ENCODE peak calls at places on chromosomes 11 and 22, in ten cellular contexts. One of them, this sample, is unnamed.

GRCh38 chr11:69172674-69173073 is 16.9 kb downstream of the SMIM38 start:
- DNase-seq in ovary: no peak
- DNase-seq in A673: peak
- DNase-seq in sigmoid colon: no peak
- DNase-seq in brain microvascular endothelial cell: peak
- DNase-seq in colonic mucosa: no peak
- DNase-seq in mesendoderm: peak
- DNase-seq in heart left ventricle: no peak
- DNase-seq in psoas muscle: no peak
- DNase-seq in body of pancreas: no peak
- DNase-seq in this sample: no peak

GRCh38 chr22:42315392-42315756 is 44.9 kb upstream of the TCF20 start:
- DNase-seq in ovary: no peak
- DNase-seq in A673: no peak
- DNase-seq in sigmoid colon: no peak
- DNase-seq in brain microvascular endothelial cell: no peak
- DNase-seq in colonic mucosa: peak
- DNase-seq in mesendoderm: no peak
- DNase-seq in heart left ventricle: no peak
- DNase-seq in psoas muscle: no peak
- DNase-seq in body of pancreas: no peak
- DNase-seq in this sample: no peak

GRCh38 chr11:133149698-133150097 is 382.6 kb downstream of the OPCML start:
- DNase-seq in ovary: no peak
- DNase-seq in A673: no peak
- DNase-seq in sigmoid colon: no peak
- DNase-seq in brain microvascular endothelial cell: no peak
- DNase-seq in colonic mucosa: no peak
- DNase-seq in mesendoderm: peak
- DNase-seq in heart left ventricle: no peak
- DNase-seq in psoas muscle: no peak
- DNase-seq in body of pancreas: no peak
- DNase-seq in this sample: no peak

GRCh38 chr11:61027141-61027840 is 55.8 kb downstream of the CD6 start:
- DNase-seq in ovary: no peak
- DNase-seq in A673: no peak
- DNase-seq in sigmoid colon: peak
- DNase-seq in brain microvascular endothelial cell: no peak
- DNase-seq in colonic mucosa: no peak
- DNase-seq in mesendoderm: no peak
- DNase-seq in heart left ventricle: no peak
- DNase-seq in psoas muscle: no peak
- DNase-seq in body of pancreas: no peak
- DNase-seq in this sample: no peak

GRCh38 chr22:34950480-34950879 is 115.5 kb upstream of the ISX start:
- DNase-seq in ovary: no peak
- DNase-seq in A673: no peak
- DNase-seq in sigmoid colon: no peak
- DNase-seq in brain microvascular endothelial cell: no peak
- DNase-seq in colonic mucosa: no peak
- DNase-seq in mesendoderm: peak
- DNase-seq in heart left ventricle: no peak
- DNase-seq in psoas muscle: no peak
- DNase-seq in body of pancreas: no peak
- DNase-seq in this sample: no peak

GRCh38 chr11:132335311-132335710 is 964.9 kb downstream of the NTM start:
- DNase-seq in ovary: no peak
- DNase-seq in A673: no peak
- DNase-seq in sigmoid colon: no peak
- DNase-seq in brain microvascular endothelial cell: no peak
- DNase-seq in colonic mucosa: no peak
- DNase-seq in mesendoderm: no peak
- DNase-seq in heart left ventricle: no peak
- DNase-seq in psoas muscle: no peak
- DNase-seq in body of pancreas: no peak
- DNase-seq in this sample: no peak

GRCh38 chr22:31944700-31945477 is 554 bp downstream of the YWHAH start:
- DNase-seq in ovary: peak
- DNase-seq in A673: no peak
- DNase-seq in sigmoid colon: peak
- DNase-seq in brain microvascular endothelial cell: no peak
- DNase-seq in colonic mucosa: peak
- DNase-seq in mesendoderm: peak
- DNase-seq in heart left ventricle: peak
- DNase-seq in psoas muscle: peak
- DNase-seq in body of pancreas: peak
- DNase-seq in this sample: peak

GRCh38 chr22:21916309-21916918 is 36.2 kb downstream of the PPM1F start:
- DNase-seq in ovary: no peak
- DNase-seq in A673: peak
- DNase-seq in sigmoid colon: no peak
- DNase-seq in brain microvascular endothelial cell: no peak
- DNase-seq in colonic mucosa: no peak
- DNase-seq in mesendoderm: no peak
- DNase-seq in heart left ventricle: no peak
- DNase-seq in psoas muscle: no peak
- DNase-seq in body of pancreas: no peak
- DNase-seq in this sample: no peak

GRCh38 chr11:118304227-118304808 is at the start of gene CD3E:
- DNase-seq in ovary: no peak
- DNase-seq in A673: no peak
- DNase-seq in sigmoid colon: no peak
- DNase-seq in brain microvascular endothelial cell: no peak
- DNase-seq in colonic mucosa: no peak
- DNase-seq in mesendoderm: no peak
- DNase-seq in heart left ventricle: no peak
- DNase-seq in psoas muscle: no peak
- DNase-seq in body of pancreas: no peak
- DNase-seq in this sample: no peak

GRCh38 chr22:41245917-41246499 is 5.3 kb upstream of the CHADL start:
- DNase-seq in ovary: no peak
- DNase-seq in A673: no peak
- DNase-seq in sigmoid colon: no peak
- DNase-seq in brain microvascular endothelial cell: no peak
- DNase-seq in colonic mucosa: no peak
- DNase-seq in mesendoderm: peak
- DNase-seq in heart left ventricle: no peak
- DNase-seq in psoas muscle: no peak
- DNase-seq in body of pancreas: no peak
- DNase-seq in this sample: no peak

GRCh38 chr22:19610518-19611253 is 86.5 kb upstream of the CLDN5 start:
- DNase-seq in ovary: no peak
- DNase-seq in A673: no peak
- DNase-seq in sigmoid colon: no peak
- DNase-seq in brain microvascular endothelial cell: no peak
- DNase-seq in colonic mucosa: no peak
- DNase-seq in mesendoderm: no peak
- DNase-seq in heart left ventricle: no peak
- DNase-seq in psoas muscle: no peak
- DNase-seq in body of pancreas: no peak
- DNase-seq in this sample: no peak

GRCh38 chr11:32435511-32435946 is at the start of gene WT1:
- DNase-seq in ovary: peak
- DNase-seq in A673: peak
- DNase-seq in sigmoid colon: no peak
- DNase-seq in brain microvascular endothelial cell: no peak
- DNase-seq in colonic mucosa: no peak
- DNase-seq in mesendoderm: peak
- DNase-seq in heart left ventricle: peak
- DNase-seq in psoas muscle: peak
- DNase-seq in body of pancreas: no peak
- DNase-seq in this sample: no peak

GRCh38 chr11:64742087-64742939 is 1.6 kb downstream of the RASGRP2 start:
- DNase-seq in ovary: no peak
- DNase-seq in A673: no peak
- DNase-seq in sigmoid colon: no peak
- DNase-seq in brain microvascular endothelial cell: no peak
- DNase-seq in colonic mucosa: no peak
- DNase-seq in mesendoderm: peak
- DNase-seq in heart left ventricle: no peak
- DNase-seq in psoas muscle: no peak
- DNase-seq in body of pancreas: no peak
- DNase-seq in this sample: no peak

GRCh38 chr11:95682552-95682951 is 107.0 kb downstream of the FAM76B start:
- DNase-seq in ovary: no peak
- DNase-seq in A673: no peak
- DNase-seq in sigmoid colon: no peak
- DNase-seq in brain microvascular endothelial cell: peak
- DNase-seq in colonic mucosa: no peak
- DNase-seq in mesendoderm: no peak
- DNase-seq in heart left ventricle: peak
- DNase-seq in psoas muscle: no peak
- DNase-seq in body of pancreas: no peak
- DNase-seq in this sample: no peak

GRCh38 chr11:130533113-130533803 is 84.8 kb downstream of the ADAMTS15 start:
- DNase-seq in ovary: no peak
- DNase-seq in A673: peak
- DNase-seq in sigmoid colon: no peak
- DNase-seq in brain microvascular endothelial cell: no peak
- DNase-seq in colonic mucosa: no peak
- DNase-seq in mesendoderm: no peak
- DNase-seq in heart left ventricle: no peak
- DNase-seq in psoas muscle: no peak
- DNase-seq in body of pancreas: no peak
- DNase-seq in this sample: no peak

GRCh38 chr11:1039481-1040427 is 3.2 kb upstream of the MUC6 start:
- DNase-seq in ovary: no peak
- DNase-seq in A673: no peak
- DNase-seq in sigmoid colon: no peak
- DNase-seq in brain microvascular endothelial cell: no peak
- DNase-seq in colonic mucosa: no peak
- DNase-seq in mesendoderm: no peak
- DNase-seq in heart left ventricle: no peak
- DNase-seq in psoas muscle: peak
- DNase-seq in body of pancreas: peak
- DNase-seq in this sample: no peak

GRCh38 chr11:66996609-66997273 is 21.6 kb downstream of the C11orf86 start:
- DNase-seq in ovary: no peak
- DNase-seq in A673: no peak
- DNase-seq in sigmoid colon: no peak
- DNase-seq in brain microvascular endothelial cell: peak
- DNase-seq in colonic mucosa: no peak
- DNase-seq in mesendoderm: peak
- DNase-seq in heart left ventricle: no peak
- DNase-seq in psoas muscle: no peak
- DNase-seq in body of pancreas: no peak
- DNase-seq in this sample: no peak

GRCh38 chr11:67648140-67648795 is 2.3 kb downstream of the ACY3 start:
- DNase-seq in ovary: no peak
- DNase-seq in A673: peak
- DNase-seq in sigmoid colon: no peak
- DNase-seq in brain microvascular endothelial cell: no peak
- DNase-seq in colonic mucosa: no peak
- DNase-seq in mesendoderm: peak
- DNase-seq in heart left ventricle: no peak
- DNase-seq in psoas muscle: no peak
- DNase-seq in body of pancreas: peak
- DNase-seq in this sample: no peak

DNA sequence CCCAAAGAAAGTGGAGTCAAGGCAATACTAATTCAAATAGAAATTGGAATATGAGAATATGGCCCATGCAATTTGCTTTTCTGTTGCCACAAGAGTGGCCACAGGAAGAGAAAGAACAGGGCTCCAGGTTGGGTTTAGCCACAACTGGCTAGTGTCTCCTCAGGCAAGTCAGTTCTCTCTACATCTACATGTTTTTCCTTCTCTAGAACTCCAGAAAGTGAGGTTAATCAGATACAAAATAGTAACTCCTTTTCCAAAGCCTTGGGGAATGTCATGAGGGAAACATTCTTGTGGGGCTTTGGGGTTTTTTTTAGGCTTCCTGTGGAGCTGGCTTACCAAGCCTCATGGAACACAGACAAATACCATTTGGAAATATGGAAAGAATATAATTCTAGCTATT is 161.6 kb downstream of the NAV2 start:
- DNase-seq in ovary: no peak
- DNase-seq in A673: no peak
- DNase-seq in sigmoid colon: no peak
- DNase-seq in brain microvascular endothelial cell: no peak
- DNase-seq in colonic mucosa: no peak
- DNase-seq in mesendoderm: no peak
- DNase-seq in heart left ventricle: no peak
- DNase-seq in psoas muscle: no peak
- DNase-seq in body of pancreas: no peak
- DNase-seq in this sample: no peak
- H3K27ac ChIP-seq in ovary: no peak
- H3K27ac ChIP-seq in A673: no peak
- H3K27ac ChIP-seq in sigmoid colon: no peak
- H3K27ac ChIP-seq in brain microvascular endothelial cell: no peak
- H3K27ac ChIP-seq in colonic mucosa: no peak
- H3K27ac ChIP-seq in mesendoderm: no peak
- H3K27ac ChIP-seq in heart left ventricle: no peak
- H3K27ac ChIP-seq in psoas muscle: no peak
- H3K27ac ChIP-seq in body of pancreas: no peak
- H3K27ac ChIP-seq in this sample: no peak

GRCh38 chr11:122494171-122494570 is 161.4 kb upstream of the UBASH3B start:
- DNase-seq in ovary: no peak
- DNase-seq in A673: no peak
- DNase-seq in sigmoid colon: no peak
- DNase-seq in brain microvascular endothelial cell: no peak
- DNase-seq in colonic mucosa: no peak
- DNase-seq in mesendoderm: no peak
- DNase-seq in heart left ventricle: no peak
- DNase-seq in psoas muscle: no peak
- DNase-seq in body of pancreas: no peak
- DNase-seq in this sample: no peak
- H3K27ac ChIP-seq in ovary: no peak
- H3K27ac ChIP-seq in A673: no peak
- H3K27ac ChIP-seq in sigmoid colon: no peak
- H3K27ac ChIP-seq in brain microvascular endothelial cell: no peak
- H3K27ac ChIP-seq in colonic mucosa: no peak
- H3K27ac ChIP-seq in mesendoderm: no peak
- H3K27ac ChIP-seq in heart left ventricle: no peak
- H3K27ac ChIP-seq in psoas muscle: peak
- H3K27ac ChIP-seq in body of pancreas: no peak
- H3K27ac ChIP-seq in this sample: no peak

GRCh38 chr22:37544955-37545702 is 15.2 kb upstream of the CDC42EP1 start:
- DNase-seq in ovary: peak
- DNase-seq in A673: peak
- DNase-seq in sigmoid colon: peak
- DNase-seq in brain microvascular endothelial cell: peak
- DNase-seq in colonic mucosa: peak
- DNase-seq in mesendoderm: peak
- DNase-seq in heart left ventricle: peak
- DNase-seq in psoas muscle: peak
- DNase-seq in body of pancreas: peak
- DNase-seq in this sample: peak
- H3K27ac ChIP-seq in ovary: peak
- H3K27ac ChIP-seq in A673: no peak
- H3K27ac ChIP-seq in sigmoid colon: peak
- H3K27ac ChIP-seq in brain microvascular endothelial cell: peak
- H3K27ac ChIP-seq in colonic mucosa: peak
- H3K27ac ChIP-seq in mesendoderm: peak
- H3K27ac ChIP-seq in heart left ventricle: peak
- H3K27ac ChIP-seq in psoas muscle: peak
- H3K27ac ChIP-seq in body of pancreas: peak
- H3K27ac ChIP-seq in this sample: peak

DNA sequence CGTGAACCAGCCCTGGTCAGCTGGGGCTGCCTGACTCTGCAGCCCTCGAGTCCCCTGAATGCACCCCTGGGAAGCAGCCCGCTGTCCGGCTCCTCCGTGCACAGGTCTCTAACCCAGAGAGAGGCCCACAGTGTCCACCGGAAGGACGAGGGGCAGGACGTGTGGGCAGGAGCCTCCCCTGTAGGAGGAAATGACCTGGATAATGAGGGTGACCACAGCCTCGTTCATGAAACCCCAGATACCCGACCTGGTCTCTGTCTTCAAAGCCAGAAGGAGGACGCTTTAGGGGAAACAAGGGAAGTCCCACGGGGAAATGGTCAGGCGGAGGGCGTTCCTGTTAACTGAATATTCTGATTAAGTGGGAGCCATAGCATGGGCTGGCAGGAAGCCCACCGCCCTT is 23.3 kb downstream of the LIF start:
- DNase-seq in ovary: no peak
- DNase-seq in A673: no peak
- DNase-seq in sigmoid colon: no peak
- DNase-seq in brain microvascular endothelial cell: no peak
- DNase-seq in colonic mucosa: no peak
- DNase-seq in mesendoderm: no peak
- DNase-seq in heart left ventricle: no peak
- DNase-seq in psoas muscle: no peak
- DNase-seq in body of pancreas: no peak
- DNase-seq in this sample: no peak
- H3K27ac ChIP-seq in ovary: no peak
- H3K27ac ChIP-seq in A673: no peak
- H3K27ac ChIP-seq in sigmoid colon: no peak
- H3K27ac ChIP-seq in brain microvascular endothelial cell: no peak
- H3K27ac ChIP-seq in colonic mucosa: no peak
- H3K27ac ChIP-seq in mesendoderm: no peak
- H3K27ac ChIP-seq in heart left ventricle: no peak
- H3K27ac ChIP-seq in psoas muscle: no peak
- H3K27ac ChIP-seq in body of pancreas: no peak
- H3K27ac ChIP-seq in this sample: no peak

This sample was measured in substantia nigra.